ENCODE peak calls at places on chromosomes 3 and 15, in four cellular contexts. One of them, this sample, is unnamed.

GRCh38 chr3:194009019-194009418 is 126.9 kb upstream of the HES1 start:
- DNase-seq in KBM-7: no peak
- DNase-seq in HEK293T: no peak
- DNase-seq in myocyte: no peak
- DNase-seq in this sample: no peak

GRCh38 chr3:182729903-182730674 is 63.2 kb upstream of the ATP11B start:
- DNase-seq in KBM-7: no peak
- DNase-seq in HEK293T: no peak
- DNase-seq in myocyte: no peak
- DNase-seq in this sample: no peak

GRCh38 chr3:114800272-114800671 is 346.8 kb downstream of the ZBTB20 start:
- DNase-seq in KBM-7: no peak
- DNase-seq in HEK293T: no peak
- DNase-seq in myocyte: no peak
- DNase-seq in this sample: no peak

GRCh38 chr3:101518421-101518871 is 5.4 kb upstream of the SENP7 start:
- DNase-seq in KBM-7: no peak
- DNase-seq in HEK293T: no peak
- DNase-seq in myocyte: peak
- DNase-seq in this sample: no peak

GRCh38 chr3:138946554-138947302 is at the start of the genes FOXL2 and FOXL2NB:
- DNase-seq in KBM-7: no peak
- DNase-seq in HEK293T: no peak
- DNase-seq in myocyte: peak
- DNase-seq in this sample: peak

GRCh38 chr15:90219421-90220141 is 14.2 kb downstream of the CIB1 start:
- DNase-seq in KBM-7: peak
- DNase-seq in HEK293T: peak
- DNase-seq in myocyte: peak
- DNase-seq in this sample: peak

GRCh38 chr3:109336272-109336957 is 931 bp downstream of the DPPA4 start:
- DNase-seq in KBM-7: no peak
- DNase-seq in HEK293T: no peak
- DNase-seq in myocyte: peak
- DNase-seq in this sample: no peak

GRCh38 chr3:108406661-108407206 is 103.7 kb downstream of the MYH15 start:
- DNase-seq in KBM-7: peak
- DNase-seq in HEK293T: peak
- DNase-seq in myocyte: peak
- DNase-seq in this sample: peak

GRCh38 chr3:186882881-186883685 is 40.6 kb downstream of the ADIPOQ start:
- DNase-seq in KBM-7: peak
- DNase-seq in HEK293T: no peak
- DNase-seq in myocyte: peak
- DNase-seq in this sample: peak

GRCh38 chr3:32340639-32341365 is 50.9 kb upstream of the CMTM7 start:
- DNase-seq in KBM-7: no peak
- DNase-seq in HEK293T: no peak
- DNase-seq in myocyte: peak
- DNase-seq in this sample: no peak

GRCh38 chr3:32493437-32494414 is 8.9 kb downstream of the CMTM6 start:
- DNase-seq in KBM-7: no peak
- DNase-seq in HEK293T: no peak
- DNase-seq in myocyte: peak
- DNase-seq in this sample: peak

GRCh38 chr15:39466428-39466827 is 114.5 kb upstream of the THBS1 start:
- DNase-seq in KBM-7: no peak
- DNase-seq in HEK293T: no peak
- DNase-seq in myocyte: no peak
- DNase-seq in this sample: no peak

GRCh38 chr3:119690043-119690656 is 12.7 kb upstream of the CFAP91 start:
- DNase-seq in KBM-7: peak
- DNase-seq in HEK293T: peak
- DNase-seq in myocyte: peak
- DNase-seq in this sample: peak

GRCh38 chr3:147775411-147775810 is 366.2 kb downstream of the ZIC1 start:
- DNase-seq in KBM-7: no peak
- DNase-seq in HEK293T: no peak
- DNase-seq in myocyte: peak
- DNase-seq in this sample: no peak

GRCh38 chr3:42980909-42981308 is 1.8 kb downstream of the GASK1A start:
- DNase-seq in KBM-7: peak
- DNase-seq in HEK293T: no peak
- DNase-seq in myocyte: no peak
- DNase-seq in this sample: no peak

GRCh38 chr15:68015244-68015643 is 38.9 kb upstream of the PIAS1 start:
- DNase-seq in KBM-7: no peak
- DNase-seq in HEK293T: no peak
- DNase-seq in myocyte: no peak
- DNase-seq in this sample: no peak

GRCh38 chr3:53162672-53163458 is 1.9 kb downstream of the PRKCD start:
- DNase-seq in KBM-7: peak
- DNase-seq in HEK293T: no peak
- DNase-seq in myocyte: no peak
- DNase-seq in this sample: no peak

GRCh38 chr3:126431103-126431534 is 36.4 kb downstream of the CFAP100 start:
- DNase-seq in KBM-7: no peak
- DNase-seq in HEK293T: no peak
- DNase-seq in myocyte: no peak
- DNase-seq in this sample: no peak

GRCh38 chr15:38878026-38878425 is 313.4 kb upstream of the RASGRP1 start:
- DNase-seq in KBM-7: no peak
- DNase-seq in HEK293T: no peak
- DNase-seq in myocyte: no peak
- DNase-seq in this sample: no peak

GRCh38 chr15:68425428-68426060 is 6.4 kb downstream of the ITGA11 start:
- DNase-seq in KBM-7: no peak
- DNase-seq in HEK293T: no peak
- DNase-seq in myocyte: no peak
- DNase-seq in this sample: no peak

GRCh38 chr3:101829066-101829830 is 20.1 kb upstream of the NFKBIZ start:
- DNase-seq in KBM-7: no peak
- DNase-seq in HEK293T: no peak
- DNase-seq in myocyte: peak
- DNase-seq in this sample: no peak

GRCh38 chr3:50275996-50276761 is 2.7 kb upstream of the LSMEM2 start:
- DNase-seq in KBM-7: no peak
- DNase-seq in HEK293T: no peak
- DNase-seq in myocyte: no peak
- DNase-seq in this sample: no peak

GRCh38 chr3:68880632-68881031 is 51.7 kb downstream of the TAFA4 start:
- DNase-seq in KBM-7: no peak
- DNase-seq in HEK293T: no peak
- DNase-seq in myocyte: no peak
- DNase-seq in this sample: no peak

GRCh38 chr3:142796823-142797222 is 73.0 kb downstream of the TRPC1 start:
- DNase-seq in KBM-7: peak
- DNase-seq in HEK293T: no peak
- DNase-seq in myocyte: no peak
- DNase-seq in this sample: peak

GRCh38 chr3:60056394-60056793 is 1006.6 kb upstream of the CFAP20DC start:
- DNase-seq in KBM-7: no peak
- DNase-seq in HEK293T: no peak
- DNase-seq in myocyte: no peak
- DNase-seq in this sample: peak

GRCh38 chr3:139944256-139944910 is 9.4 kb downstream of the CLSTN2 start:
- DNase-seq in KBM-7: no peak
- DNase-seq in HEK293T: no peak
- DNase-seq in myocyte: no peak
- DNase-seq in this sample: no peak

GRCh38 chr3:7793786-7794185 is 707.8 kb upstream of the LMCD1 start:
- DNase-seq in KBM-7: no peak
- DNase-seq in HEK293T: no peak
- DNase-seq in myocyte: no peak
- DNase-seq in this sample: no peak

GRCh38 chr3:157175678-157176077 is 15.7 kb upstream of the CCNL1 start:
- DNase-seq in KBM-7: peak
- DNase-seq in HEK293T: peak
- DNase-seq in myocyte: peak
- DNase-seq in this sample: peak

GRCh38 chr3:142609136-142609535 is 12.9 kb downstream of the PLS1 start:
- DNase-seq in KBM-7: no peak
- DNase-seq in HEK293T: no peak
- DNase-seq in myocyte: no peak
- DNase-seq in this sample: no peak

GRCh38 chr15:66644815-66645345 is 57.2 kb upstream of the SMAD6 start:
- DNase-seq in KBM-7: no peak
- DNase-seq in HEK293T: no peak
- DNase-seq in myocyte: peak
- DNase-seq in this sample: no peak

GRCh38 chr3:157475921-157476395 is 27.3 kb downstream of the VEPH1 start:
- DNase-seq in KBM-7: no peak
- DNase-seq in HEK293T: peak
- DNase-seq in myocyte: peak
- DNase-seq in this sample: no peak

GRCh38 chr3:178709047-178709446 is 172.8 kb downstream of the KCNMB2 start:
- DNase-seq in KBM-7: no peak
- DNase-seq in HEK293T: no peak
- DNase-seq in myocyte: no peak
- DNase-seq in this sample: no peak

GRCh38 chr3:15557511-15557946 is 36.0 kb upstream of the COLQ start:
- DNase-seq in KBM-7: peak
- DNase-seq in HEK293T: peak
- DNase-seq in myocyte: peak
- DNase-seq in this sample: peak

GRCh38 chr3:197613187-197613586 is 57.4 kb upstream of the BDH1 start:
- DNase-seq in KBM-7: no peak
- DNase-seq in HEK293T: no peak
- DNase-seq in myocyte: no peak
- DNase-seq in this sample: no peak

GRCh38 chr3:122961146-122961545 is 66.4 kb downstream of the SEMA5B start:
- DNase-seq in KBM-7: no peak
- DNase-seq in HEK293T: no peak
- DNase-seq in myocyte: peak
- DNase-seq in this sample: no peak

GRCh38 chr3:4656059-4656458 is 162.9 kb downstream of the ITPR1 start:
- DNase-seq in KBM-7: peak
- DNase-seq in HEK293T: peak
- DNase-seq in myocyte: peak
- DNase-seq in this sample: no peak

GRCh38 chr15:68211656-68212320 is 6.7 kb upstream of the CALML4 start:
- DNase-seq in KBM-7: no peak
- DNase-seq in HEK293T: no peak
- DNase-seq in myocyte: no peak
- DNase-seq in this sample: no peak

GRCh38 chr3:38297947-38298711 is 16.0 kb downstream of the SLC22A14 start:
- DNase-seq in KBM-7: peak
- DNase-seq in HEK293T: peak
- DNase-seq in myocyte: peak
- DNase-seq in this sample: no peak

GRCh38 chr3:55190296-55190695 is 262.4 kb upstream of the LRTM1 start:
- DNase-seq in KBM-7: no peak
- DNase-seq in HEK293T: no peak
- DNase-seq in myocyte: no peak
- DNase-seq in this sample: no peak